ENCODE peak calls at places on chromosome 9, in nine cellular contexts. O is aorta; D is T-helper 9 cell; X is NCI-H187 treated with DMSO at 0.1 percent for 48 hours; P is hepatocyte; B is left lung; K is activated naive CD8-positive, alpha-beta T cell treated with anti-CD3 and anti-CD28 coated beads, Interleukin-2, amount 50 U/mL, for 24 hours; H is anterior cingulate cortex; E is stimulated activated CD8-positive, alpha-beta memory T cell treated with anti-CD3 and anti-CD28 coated beads, Interleukin-15, amount 100 ng/mL, for 1 hour. J is an unnamed sample.

GRCh38 chr9:88653926-88654325 is 118.9 kb downstream of the NXNL2 start:
- DNase-seq in H (no peak), B (no peak), D (no peak), E (no peak), P (no peak), K (no peak), X (no peak), O (no peak), J (no peak)

GRCh38 chr9:130770679-130771442 is 64.2 kb upstream of the ABL1 start:
- DNase-seq in P (peak), K (no peak), D (no peak), H (no peak), E (no peak), O (no peak), X (peak), B (no peak), J (peak)

GRCh38 chr9:112360047-112360804 is 19.7 kb upstream of the HSDL2 start:
- DNase-seq in H (no peak), K (no peak), B (no peak), O (no peak), D (no peak), E (no peak), P (no peak), X (no peak), J (no peak)

GRCh38 chr9:103183569-103184191 is 188.5 kb downstream of the CYLC2 start:
- DNase-seq in P (peak), K (no peak), X (no peak), B (no peak), O (no peak), H (no peak), D (no peak), E (no peak), J (no peak)

GRCh38 chr9:127976498-127976897 is 4.3 kb downstream of the EEIG1 start:
- DNase-seq in P (no peak), K (no peak), H (no peak), O (no peak), D (peak), E (no peak), B (no peak), X (peak), J (no peak)

GRCh38 chr9:1354066-1354465 is 303.9 kb downstream of the DMRT2 start:
- DNase-seq in O (no peak), P (no peak), E (no peak), D (no peak), H (no peak), K (no peak), X (no peak), B (no peak), J (no peak)

GRCh38 chr9:77707696-77708095 is 59.6 kb upstream of the GNA14 start:
- DNase-seq in X (no peak), K (no peak), O (peak), P (peak), H (no peak), E (no peak), D (no peak), B (no peak), J (no peak)

GRCh38 chr9:128863647-128864046 is 18.1 kb downstream of the KYAT1 start:
- DNase-seq in O (peak), D (peak), E (peak), K (peak), P (peak), H (no peak), X (no peak), B (peak), J (peak)

GRCh38 chr9:135906291-135907005 is 898 bp downstream of the CAMSAP1 start:
- DNase-seq in P (peak), H (no peak), B (peak), D (peak), X (no peak), E (no peak), O (no peak), K (peak), J (no peak)

GRCh38 chr9:93097496-93098205 is 1.6 kb downstream of the CARD19 start:
- DNase-seq in P (no peak), B (peak), D (no peak), H (no peak), K (no peak), E (no peak), X (no peak), O (peak), J (no peak)

GRCh38 chr9:79384506-79384905 is 187.3 kb upstream of the TLE4 start:
- DNase-seq in X (no peak), D (no peak), P (no peak), K (no peak), B (no peak), E (no peak), O (no peak), H (no peak), J (no peak)

GRCh38 chr9:78472111-78472510 is 175.2 kb downstream of the PSAT1 start:
- DNase-seq in E (no peak), P (no peak), B (no peak), D (no peak), O (no peak), K (no peak), X (no peak), H (no peak), J (no peak)

GRCh38 chr9:135290086-135290485 is 189.5 kb upstream of the PPP1R26 start:
- DNase-seq in X (no peak), O (no peak), B (no peak), P (no peak), H (no peak), K (no peak), E (no peak), D (no peak), J (no peak)

GRCh38 chr9:12415361-12415760 is 277.8 kb upstream of the TYRP1 start:
- DNase-seq in X (no peak), B (no peak), E (no peak), H (no peak), K (no peak), D (no peak), O (no peak), P (no peak), J (no peak)

GRCh38 chr9:99822096-99822595 is 461 bp downstream of the NR4A3 start:
- DNase-seq in O (no peak), E (no peak), B (no peak), K (no peak), X (no peak), D (no peak), P (no peak), H (no peak), J (peak)

GRCh38 chr9:125066839-125067619 is 76.3 kb downstream of the SCAI start:
- DNase-seq in X (no peak), E (no peak), O (peak), B (no peak), K (no peak), H (no peak), D (no peak), P (no peak), J (no peak)

GRCh38 chr9:136054146-136054545 is 40.9 kb downstream of the NACC2 start:
- DNase-seq in K (no peak), H (no peak), B (no peak), D (no peak), P (no peak), O (no peak), E (no peak), X (no peak), J (no peak)

GRCh38 chr9:111957856-111958631 is 61.4 kb downstream of the UGCG start:
- DNase-seq in X (no peak), K (peak), O (no peak), B (no peak), P (peak), D (no peak), H (peak), E (no peak), J (no peak)

GRCh38 chr9:91207481-91207888 is 154.2 kb downstream of the AUH start:
- DNase-seq in D (no peak), E (no peak), K (no peak), H (no peak), B (no peak), P (no peak), X (no peak), O (no peak), J (no peak)